ENCODE peak calls at places on chromosomes 11 and 22, in ten cellular contexts. R is dermis microvascular lymphatic vessel endothelial cell; V is GM12891; J is stimulated activated CD8-positive, alpha-beta memory T cell treated with anti-CD3 and anti-CD28 coated beads, Interleukin-15, amount 100 ng/mL, for 4 hours; N is frontal cortex; W is stimulated activated CD4-positive, alpha-beta T cell treated with anti-CD3 and anti-CD28 coated beads, Interleukin-1b, Interleukin-23, amount 100 ng/mL, for 1 hour; L is activated CD8-positive, alpha-beta memory T cell treated with anti-CD3 and anti-CD28 coated beads, Interleukin-2, amount 50 U/mL, for 48 hours; P is NCI-H2081; K is mucosa of gallbladder; T is NCI-H2171 treated with DMSO at 0.1 percent for 48 hours. C is an unnamed sample.
A peak's percentile ranks its signal among the peaks of the same experiment; 100 is the strongest.

GRCh38 chr11:1493650-1494244 is 7.2 kb upstream of the MOB2 start:
- DNase-seq in R (no peak), V (no peak), J (no peak), N (no peak), W (no peak), L (no peak), P (no peak), K (no peak), T (no peak), C (no peak)

GRCh38 chr11:75918295-75918694 is 103.3 kb downstream of the UVRAG start:
- DNase-seq in R (no peak), V (no peak), J (no peak), N (no peak), W (no peak), L (no peak), P (no peak), K (no peak), T (no peak), C (no peak)

GRCh38 chr22:28885939-28886338 is 2.6 kb downstream of the ZNRF3 start:
- DNase-seq in R (no peak), V (no peak), J (no peak), N (no peak), W (no peak), L (no peak), P (no peak), K (no peak), T (no peak), C (no peak)

GRCh38 chr22:42389137-42389536 is 43.1 kb downstream of the NFAM1 start:
- DNase-seq in R (no peak), V (no peak), J (no peak), N (no peak), W (no peak), L (no peak), P (no peak), K (no peak), T (peak; percentile 77), C (no peak)

GRCh38 chr22:37659066-37659896 is 758 bp downstream of the PDXP start:
- DNase-seq in R (no peak), V (no peak), J (no peak), N (no peak), W (no peak), L (no peak), P (no peak), K (peak; percentile 58), T (peak; percentile 36), C (no peak)

GRCh38 chr11:27312110-27312509 is 50.9 kb downstream of the CCDC34 start:
- DNase-seq in R (no peak), V (no peak), J (no peak), N (no peak), W (no peak), L (no peak), P (no peak), K (no peak), T (no peak), C (no peak)

GRCh38 chr11:6475936-6476335 is 2.2 kb upstream of the TRIM3 start:
- DNase-seq in R (no peak), V (no peak), J (no peak), N (no peak), W (no peak), L (no peak), P (no peak), K (no peak), T (no peak), C (no peak)

GRCh38 chr11:10485646-10486045 is 30.6 kb downstream of the AMPD3 start:
- DNase-seq in R (no peak), V (no peak), J (no peak), N (no peak), W (no peak), L (peak; percentile 23), P (no peak), K (no peak), T (no peak), C (no peak)

GRCh38 chr11:848988-849824 is 6.6 kb downstream of the TSPAN4 start:
- DNase-seq in R (peak; percentile 39), V (no peak), J (no peak), N (peak; percentile 77), W (no peak), L (peak; percentile 67), P (peak; percentile 38), K (no peak), T (peak; percentile 45), C (no peak)

GRCh38 chr11:1785749-1786261 is 22.1 kb upstream of the CTSD start:
- DNase-seq in R (no peak), V (no peak), J (no peak), N (no peak), W (no peak), L (no peak), P (no peak), K (no peak), T (no peak), C (no peak)

GRCh38 chr22:40175571-40176105 is 2.1 kb upstream of the TNRC6B start:
- DNase-seq in R (peak; percentile 23), V (no peak), J (no peak), N (no peak), W (no peak), L (no peak), P (no peak), K (no peak), T (no peak), C (no peak)

GRCh38 chr22:39498802-39499201 is 3.3 kb upstream of the MIEF1 start:
- DNase-seq in R (no peak), V (no peak), J (no peak), N (no peak), W (no peak), L (no peak), P (peak; percentile 63), K (no peak), T (no peak), C (no peak)

GRCh38 chr22:20585640-20586402 is 78.4 kb downstream of the MED15 start:
- DNase-seq in R (no peak), V (no peak), J (no peak), N (no peak), W (no peak), L (no peak), P (no peak), K (no peak), T (no peak), C (no peak)

GRCh38 chr11:114044042-114044871 is 15.3 kb upstream of the ZBTB16 start:
- DNase-seq in R (peak; percentile 93), V (no peak), J (no peak), N (no peak), W (no peak), L (no peak), P (no peak), K (no peak), T (no peak), C (no peak)

GRCh38 chr11:44475114-44475686 is 90.3 kb upstream of the CD82 start:
- DNase-seq in R (no peak), V (no peak), J (no peak), N (no peak), W (no peak), L (no peak), P (no peak), K (no peak), T (no peak), C (no peak)

GRCh38 chr11:108196901-108197300 is 25.5 kb downstream of the NPAT start:
- DNase-seq in R (no peak), V (no peak), J (no peak), N (no peak), W (no peak), L (no peak), P (no peak), K (no peak), T (no peak), C (no peak)

GRCh38 chr11:10323793-10324170 is 18.9 kb downstream of the ADM start:
- DNase-seq in R (peak; percentile 61), V (no peak), J (no peak), N (no peak), W (no peak), L (no peak), P (no peak), K (no peak), T (no peak), C (no peak)

GRCh38 chr11:96524475-96524874 is 134.7 kb downstream of the JRKL start:
- DNase-seq in R (no peak), V (no peak), J (no peak), N (no peak), W (no peak), L (no peak), P (no peak), K (no peak), T (no peak), C (no peak)

GRCh38 chr11:2387266-2387982 is 10.3 kb downstream of the CD81 start:
- DNase-seq in R (peak; percentile 37), V (no peak), J (no peak), N (peak; percentile 69), W (no peak), L (no peak), P (no peak), K (no peak), T (peak; percentile 3), C (no peak)

GRCh38 chr11:2216400-2217064 is 44.9 kb upstream of the TH start:
- DNase-seq in R (no peak), V (no peak), J (no peak), N (no peak), W (no peak), L (no peak), P (no peak), K (no peak), T (no peak), C (no peak)

GRCh38 chr22:30833328-30833727 is 135.2 kb downstream of the MORC2 start:
- DNase-seq in R (no peak), V (no peak), J (no peak), N (no peak), W (no peak), L (no peak), P (no peak), K (no peak), T (no peak), C (no peak)

GRCh38 chr11:69484427-69485259 is 3.2 kb downstream of the LINC01488 start:
- DNase-seq in R (no peak), V (no peak), J (no peak), N (no peak), W (no peak), L (no peak), P (no peak), K (no peak), T (no peak), C (no peak)

GRCh38 chr11:64400096-64400495 is 41.1 kb downstream of the RPS6KA4 start:
- DNase-seq in R (no peak), V (no peak), J (no peak), N (no peak), W (no peak), L (no peak), P (no peak), K (no peak), T (no peak), C (no peak)

C was measured in GM12892.